ENCODE peak calls at places on chromosomes 7 and 10, in four cellular contexts. S is activated T-cell treated with anti-CD3 and anti-CD28 coated beads, Interleukin-2, amount 50 U/mL, for 72 hours; W is bronchial epithelial cell; K is fibroblast of villous mesenchyme. U is an unnamed sample.

GRCh38 chr10:126387931-126388911 is at the start of gene ADAM12:
- DNase-seq in S (peak; percentile 30), W (peak; percentile 18), K (peak; percentile 61), U (peak; percentile 58)

GRCh38 chr7:134827436-134827835 is 48.0 kb downstream of the CALD1 start:
- DNase-seq in S (no peak), W (no peak), K (no peak), U (no peak)

GRCh38 chr10:112030431-112030830 is 153.1 kb downstream of the GPAM start:
- DNase-seq in S (no peak), W (no peak), K (no peak), U (no peak)

GRCh38 chr10:131496351-131497052 is 185.0 kb upstream of the TCERG1L start:
- DNase-seq in S (no peak), W (no peak), K (no peak), U (no peak)

GRCh38 chr7:141072548-141073172 is 1.2 kb upstream of the TMEM178B start:
- DNase-seq in S (peak; percentile 53), W (peak; percentile 29), K (peak; percentile 56), U (peak; percentile 60)

GRCh38 chr10:71077143-71077581 is 135.2 kb upstream of the UNC5B start:
- DNase-seq in S (no peak), W (peak; percentile 55), K (no peak), U (no peak)

GRCh38 chr10:3331680-3332230 is 159.2 kb upstream of the PITRM1 start:
- DNase-seq in S (no peak), W (no peak), K (no peak), U (no peak)

GRCh38 chr10:77325233-77325537 is 312.4 kb downstream of the KCNMA1 start:
- DNase-seq in S (no peak), W (peak; percentile 30), K (no peak), U (no peak)

GRCh38 chr7:143901710-143902587 is at the start of gene TCAF1:
- DNase-seq in S (peak; percentile 93), W (peak; percentile 83), K (peak; percentile 97), U (peak; percentile 96)

GRCh38 chr10:99834410-99834809 is 52.0 kb downstream of the ABCC2 start:
- DNase-seq in S (peak; percentile 28), W (peak; percentile 98), K (peak; percentile 65), U (peak; percentile 60)

GRCh38 chr10:980468-980867 is 7.8 kb upstream of the GTPBP4 start:
- DNase-seq in S (no peak), W (no peak), K (no peak), U (no peak)

GRCh38 chr7:104130726-104131125 is 77.1 kb downstream of the ORC5 start:
- DNase-seq in S (no peak), W (peak; percentile 78), K (no peak), U (peak; percentile 5)

GRCh38 chr10:103145860-103146466 is 47.1 kb downstream of the NT5C2 start:
- DNase-seq in S (no peak), W (peak; percentile 78), K (peak; percentile 88), U (peak; percentile 91)

GRCh38 chr7:100632951-100633717 is 8.2 kb downstream of the TFR2 start:
- DNase-seq in S (peak; percentile 79), W (no peak), K (peak; percentile 13), U (no peak)

GRCh38 chr7:143247372-143247771 is 15.9 kb upstream of the GSTK1 start:
- DNase-seq in S (no peak), W (no peak), K (no peak), U (no peak)

GRCh38 chr10:76297787-76298281 is 866.4 kb downstream of the LRMDA start:
- DNase-seq in S (no peak), W (no peak), K (no peak), U (no peak)

GRCh38 chr7:45920543-45921380 is at the start of gene IGFBP3:
- DNase-seq in S (peak; percentile 22), W (no peak), K (peak; percentile 63), U (peak; percentile 43)

GRCh38 chr7:19920200-19920599 is 146.8 kb upstream of the TMEM196 start:
- DNase-seq in S (no peak), W (no peak), K (peak; percentile 44), U (peak; percentile 13)

GRCh38 chr10:103671561-103671960 is 178.1 kb downstream of the NEURL1 start:
- DNase-seq in S (no peak), W (no peak), K (no peak), U (no peak)

GRCh38 chr7:66376264-66376945 is 171.3 kb downstream of the TPST1 start:
- DNase-seq in S (no peak), W (no peak), K (no peak), U (no peak)

GRCh38 chr10:11782793-11783557 is 40.2 kb upstream of the PROSER2 start:
- DNase-seq in S (peak; percentile 23), W (peak; percentile 73), K (peak; percentile 71), U (peak; percentile 73)

GRCh38 chr10:34031410-34031809 is 696.9 kb upstream of the NRP1 start:
- DNase-seq in S (no peak), W (peak; percentile 27), K (peak; percentile 48), U (peak; percentile 81)